ENCODE peak calls at places on chromosomes 2 and 18, in nine cellular contexts. One of them, this sample, is unnamed. For H3K9me3, the result is how much of the 10 kb centered on the place peaks cover.

GRCh38 chr2:172817411-172817810 is 81.8 kb downstream of the RAPGEF4 start:
- DNase-seq in K562: no peak
- DNase-seq in right lobe of liver: no peak
- DNase-seq in aorta: no peak
- DNase-seq in GM23248: peak
- DNase-seq in A549: no peak
- DNase-seq in left lung: no peak
- DNase-seq in effector memory CD4-positive, alpha-beta T cell: no peak
- DNase-seq in uterus: no peak
- DNase-seq in this sample: no peak

GRCh38 chr2:155310589-155310988 is 612.1 kb downstream of the KCNJ3 start:
- DNase-seq in K562: no peak
- DNase-seq in right lobe of liver: no peak
- DNase-seq in aorta: no peak
- DNase-seq in GM23248: peak
- DNase-seq in A549: peak
- DNase-seq in left lung: no peak
- DNase-seq in effector memory CD4-positive, alpha-beta T cell: no peak
- DNase-seq in uterus: no peak
- DNase-seq in this sample: peak

GRCh38 chr18:58862851-58863538 is 1.7 kb upstream of the ZNF532 start:
- DNase-seq in K562: no peak
- DNase-seq in right lobe of liver: no peak
- DNase-seq in aorta: no peak
- DNase-seq in GM23248: peak
- DNase-seq in A549: peak
- DNase-seq in left lung: no peak
- DNase-seq in effector memory CD4-positive, alpha-beta T cell: no peak
- DNase-seq in uterus: peak
- DNase-seq in this sample: no peak

GRCh38 chr2:127659408-127660290 is 13.7 kb downstream of the GPR17 start:
- DNase-seq in K562: no peak
- DNase-seq in right lobe of liver: peak
- DNase-seq in aorta: peak
- DNase-seq in GM23248: no peak
- DNase-seq in A549: no peak
- DNase-seq in left lung: peak
- DNase-seq in effector memory CD4-positive, alpha-beta T cell: no peak
- DNase-seq in uterus: peak
- DNase-seq in this sample: no peak

GRCh38 chr2:199757466-199757865 is 93.5 kb downstream of the FTCDNL1 start:
- DNase-seq in K562: no peak
- DNase-seq in right lobe of liver: no peak
- DNase-seq in aorta: no peak
- DNase-seq in GM23248: peak
- DNase-seq in A549: no peak
- DNase-seq in left lung: peak
- DNase-seq in effector memory CD4-positive, alpha-beta T cell: no peak
- DNase-seq in uterus: no peak
- DNase-seq in this sample: no peak

GRCh38 chr2:135004005-135004746 is 43.1 kb downstream of the MAP3K19 start:
- DNase-seq in K562: peak
- DNase-seq in right lobe of liver: peak
- DNase-seq in aorta: peak
- DNase-seq in GM23248: peak
- DNase-seq in A549: peak
- DNase-seq in left lung: peak
- DNase-seq in effector memory CD4-positive, alpha-beta T cell: peak
- DNase-seq in uterus: peak
- DNase-seq in this sample: peak

GRCh38 chr2:99748344-99748743 is 258.5 kb upstream of the REV1 start:
- DNase-seq in K562: no peak
- DNase-seq in right lobe of liver: no peak
- DNase-seq in aorta: no peak
- DNase-seq in GM23248: no peak
- DNase-seq in A549: no peak
- DNase-seq in left lung: no peak
- DNase-seq in effector memory CD4-positive, alpha-beta T cell: no peak
- DNase-seq in uterus: no peak
- DNase-seq in this sample: no peak

GRCh38 chr2:156006721-156007618 is 325.6 kb downstream of the NR4A2 start:
- DNase-seq in K562: no peak
- DNase-seq in right lobe of liver: peak
- DNase-seq in aorta: no peak
- DNase-seq in GM23248: no peak
- DNase-seq in A549: no peak
- DNase-seq in left lung: no peak
- DNase-seq in effector memory CD4-positive, alpha-beta T cell: no peak
- DNase-seq in uterus: no peak
- DNase-seq in this sample: no peak

GRCh38 chr18:25058520-25058919 is 293.4 kb downstream of the ZNF521 start:
- DNase-seq in K562: no peak
- DNase-seq in right lobe of liver: no peak
- DNase-seq in aorta: no peak
- DNase-seq in GM23248: no peak
- DNase-seq in A549: no peak
- DNase-seq in left lung: no peak
- DNase-seq in effector memory CD4-positive, alpha-beta T cell: no peak
- DNase-seq in uterus: no peak
- DNase-seq in this sample: no peak

GRCh38 chr2:224982910-224983688 is 59.2 kb downstream of the DOCK10 start:
- DNase-seq in K562: no peak
- DNase-seq in right lobe of liver: no peak
- DNase-seq in aorta: no peak
- DNase-seq in GM23248: peak
- DNase-seq in A549: no peak
- DNase-seq in left lung: peak
- DNase-seq in effector memory CD4-positive, alpha-beta T cell: no peak
- DNase-seq in uterus: no peak
- DNase-seq in this sample: no peak

GRCh38 chr2:105570757-105571156 is 171.9 kb upstream of the FHL2 start:
- DNase-seq in K562: no peak
- DNase-seq in right lobe of liver: no peak
- DNase-seq in aorta: no peak
- DNase-seq in GM23248: no peak
- DNase-seq in A549: no peak
- DNase-seq in left lung: no peak
- DNase-seq in effector memory CD4-positive, alpha-beta T cell: no peak
- DNase-seq in uterus: no peak
- DNase-seq in this sample: no peak

GRCh38 chr18:33854827-33855139 is 276.8 kb downstream of the ASXL3 start:
- DNase-seq in K562: no peak
- DNase-seq in right lobe of liver: no peak
- DNase-seq in aorta: no peak
- DNase-seq in GM23248: no peak
- DNase-seq in A549: no peak
- DNase-seq in left lung: no peak
- DNase-seq in effector memory CD4-positive, alpha-beta T cell: no peak
- DNase-seq in uterus: no peak
- DNase-seq in this sample: no peak

GRCh38 chr2:113009617-113010016 is 4.4 kb downstream of the IL36A start:
- DNase-seq in K562: no peak
- DNase-seq in right lobe of liver: no peak
- DNase-seq in aorta: no peak
- DNase-seq in GM23248: no peak
- DNase-seq in A549: no peak
- DNase-seq in left lung: no peak
- DNase-seq in effector memory CD4-positive, alpha-beta T cell: no peak
- DNase-seq in uterus: no peak
- DNase-seq in this sample: no peak

GRCh38 chr2:34447097-34447496 is 848.0 kb upstream of the FAM98A start:
- DNase-seq in K562: no peak
- DNase-seq in right lobe of liver: no peak
- DNase-seq in aorta: no peak
- DNase-seq in GM23248: no peak
- DNase-seq in A549: no peak
- DNase-seq in left lung: no peak
- DNase-seq in effector memory CD4-positive, alpha-beta T cell: no peak
- DNase-seq in uterus: no peak
- DNase-seq in this sample: no peak

GRCh38 chr2:239574434-239575156 is 173.8 kb upstream of the HDAC4 start:
- DNase-seq in K562: no peak
- DNase-seq in right lobe of liver: peak
- DNase-seq in aorta: peak
- DNase-seq in GM23248: no peak
- DNase-seq in A549: no peak
- DNase-seq in left lung: no peak
- DNase-seq in effector memory CD4-positive, alpha-beta T cell: no peak
- DNase-seq in uterus: no peak
- DNase-seq in this sample: peak
- H3K9me3 ChIP-seq in K562: under half
- H3K9me3 ChIP-seq in right lobe of liver: under half
- H3K9me3 ChIP-seq in aorta: under half
- H3K9me3 ChIP-seq in GM23248: under half
- H3K9me3 ChIP-seq in A549: under half
- H3K9me3 ChIP-seq in left lung: under half
- H3K9me3 ChIP-seq in effector memory CD4-positive, alpha-beta T cell: under half
- H3K9me3 ChIP-seq in uterus: under half
- H3K9me3 ChIP-seq in this sample: under half

GRCh38 chr2:159091981-159092380 is 123.5 kb downstream of the TANC1 start:
- DNase-seq in K562: no peak
- DNase-seq in right lobe of liver: no peak
- DNase-seq in aorta: no peak
- DNase-seq in GM23248: peak
- DNase-seq in A549: no peak
- DNase-seq in left lung: no peak
- DNase-seq in effector memory CD4-positive, alpha-beta T cell: no peak
- DNase-seq in uterus: no peak
- DNase-seq in this sample: no peak

GRCh38 chr2:159093496-159093895 is 125.1 kb downstream of the TANC1 start:
- DNase-seq in K562: no peak
- DNase-seq in right lobe of liver: no peak
- DNase-seq in aorta: no peak
- DNase-seq in GM23248: peak
- DNase-seq in A549: no peak
- DNase-seq in left lung: no peak
- DNase-seq in effector memory CD4-positive, alpha-beta T cell: no peak
- DNase-seq in uterus: no peak
- DNase-seq in this sample: no peak

GRCh38 chr2:159090514-159091201 is 122.2 kb downstream of the TANC1 start:
- DNase-seq in K562: no peak
- DNase-seq in right lobe of liver: no peak
- DNase-seq in aorta: no peak
- DNase-seq in GM23248: peak
- DNase-seq in A549: no peak
- DNase-seq in left lung: no peak
- DNase-seq in effector memory CD4-positive, alpha-beta T cell: no peak
- DNase-seq in uterus: no peak
- DNase-seq in this sample: peak

GRCh38 chr2:159089543-159089942 is 121.1 kb downstream of the TANC1 start:
- DNase-seq in K562: no peak
- DNase-seq in right lobe of liver: no peak
- DNase-seq in aorta: no peak
- DNase-seq in GM23248: peak
- DNase-seq in A549: no peak
- DNase-seq in left lung: no peak
- DNase-seq in effector memory CD4-positive, alpha-beta T cell: no peak
- DNase-seq in uterus: no peak
- DNase-seq in this sample: no peak

DNA sequence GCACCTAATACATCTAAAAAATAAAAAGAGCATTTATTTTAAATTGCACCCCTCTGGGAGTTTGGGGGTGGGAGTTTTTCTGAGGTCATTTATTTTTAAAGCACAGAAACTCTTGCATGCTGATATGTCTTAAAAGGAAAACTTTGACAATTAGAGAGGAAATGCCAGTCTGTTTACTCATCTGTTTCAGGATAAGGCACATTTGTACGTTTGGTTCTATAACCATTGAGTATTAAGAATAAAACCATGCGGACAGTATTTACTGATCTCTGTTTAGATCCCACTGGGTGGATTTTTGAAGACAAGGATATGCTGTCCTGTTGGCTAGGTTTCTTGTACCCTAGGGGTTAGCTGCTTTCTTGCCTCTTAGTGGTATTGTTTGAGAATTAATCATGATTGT is 122.9 kb downstream of the TANC1 start:
- DNase-seq in K562: no peak
- DNase-seq in right lobe of liver: no peak
- DNase-seq in aorta: no peak
- DNase-seq in GM23248: peak
- DNase-seq in A549: no peak
- DNase-seq in left lung: no peak
- DNase-seq in effector memory CD4-positive, alpha-beta T cell: no peak
- DNase-seq in uterus: no peak
- DNase-seq in this sample: peak
- H3K4me3 ChIP-seq in K562: no peak
- H3K4me3 ChIP-seq in right lobe of liver: no peak
- H3K4me3 ChIP-seq in aorta: no peak
- H3K4me3 ChIP-seq in GM23248: peak
- H3K4me3 ChIP-seq in A549: no peak
- H3K4me3 ChIP-seq in left lung: no peak
- H3K4me3 ChIP-seq in effector memory CD4-positive, alpha-beta T cell: no peak
- H3K4me3 ChIP-seq in uterus: no peak
- H3K4me3 ChIP-seq in this sample: no peak

DNA sequence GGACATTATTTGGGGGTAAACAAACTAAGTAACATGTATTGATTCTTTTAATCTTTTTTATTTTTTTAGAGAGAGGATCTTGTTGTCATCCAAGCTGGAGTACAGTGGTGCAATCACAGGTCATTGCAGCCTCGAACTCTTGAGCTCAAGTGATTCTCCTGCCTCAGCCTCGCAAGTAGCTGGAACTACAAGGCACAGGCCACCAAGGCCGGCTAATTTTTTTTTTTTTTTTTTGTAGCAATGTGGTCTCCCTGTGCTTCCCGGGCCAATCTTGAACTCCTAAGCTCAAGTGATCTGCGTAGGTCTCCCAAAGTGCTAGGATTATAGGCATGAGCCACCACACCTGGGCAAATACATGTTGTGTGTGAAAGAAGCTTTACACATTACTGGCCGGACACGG is 29.6 kb downstream of the OLA1 start:
- DNase-seq in K562: no peak
- DNase-seq in right lobe of liver: no peak
- DNase-seq in aorta: no peak
- DNase-seq in GM23248: no peak
- DNase-seq in A549: no peak
- DNase-seq in left lung: no peak
- DNase-seq in effector memory CD4-positive, alpha-beta T cell: no peak
- DNase-seq in uterus: no peak
- DNase-seq in this sample: no peak
- H3K9me3 ChIP-seq in K562: under half
- H3K9me3 ChIP-seq in right lobe of liver: under half
- H3K9me3 ChIP-seq in aorta: under half
- H3K9me3 ChIP-seq in GM23248: under half
- H3K9me3 ChIP-seq in A549: under half
- H3K9me3 ChIP-seq in left lung: under half
- H3K9me3 ChIP-seq in effector memory CD4-positive, alpha-beta T cell: under half
- H3K9me3 ChIP-seq in uterus: under half
- H3K9me3 ChIP-seq in this sample: under half

DNA sequence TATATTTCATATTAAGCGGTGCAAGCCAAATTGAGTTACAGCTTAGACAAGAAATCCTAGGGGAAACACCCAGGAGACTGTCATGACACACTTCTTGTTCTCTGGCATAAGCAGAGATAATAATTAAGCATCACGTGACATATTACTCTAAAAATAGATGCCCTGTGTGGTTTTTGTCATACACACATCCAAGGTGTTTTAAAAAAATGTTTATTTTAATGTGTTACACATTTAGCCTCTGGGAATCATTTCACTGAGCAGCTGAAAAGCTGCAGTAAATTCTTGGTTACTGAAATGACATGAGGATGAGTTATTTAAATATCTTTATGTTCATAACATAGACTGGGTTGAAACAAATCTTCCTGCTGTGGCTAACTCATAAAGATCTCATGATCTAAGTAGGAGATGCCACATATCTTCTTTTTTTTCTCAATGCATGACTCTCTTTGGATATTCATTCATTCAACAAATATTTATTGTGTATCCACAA is 38.0 kb upstream of the ERMN start:
- DNase-seq in K562: no peak
- DNase-seq in right lobe of liver: no peak
- DNase-seq in aorta: no peak
- DNase-seq in GM23248: peak
- DNase-seq in A549: no peak
- DNase-seq in left lung: no peak
- DNase-seq in effector memory CD4-positive, alpha-beta T cell: no peak
- DNase-seq in uterus: no peak
- DNase-seq in this sample: no peak
- H3K4me3 ChIP-seq in K562: no peak
- H3K4me3 ChIP-seq in right lobe of liver: no peak
- H3K4me3 ChIP-seq in aorta: no peak
- H3K4me3 ChIP-seq in GM23248: no peak
- H3K4me3 ChIP-seq in A549: no peak
- H3K4me3 ChIP-seq in left lung: no peak
- H3K4me3 ChIP-seq in effector memory CD4-positive, alpha-beta T cell: no peak
- H3K4me3 ChIP-seq in uterus: no peak
- H3K4me3 ChIP-seq in this sample: no peak

This sample was measured in cardiac muscle cell.